ENCODE peak calls at places on chromosomes 4 and X, in nine cellular contexts. One of them, this sample, is unnamed.

GRCh38 chr4:38462659-38463058 is 201.3 kb upstream of the KLF3 start:
- DNase-seq in Calu3: no peak
- DNase-seq in neural crest cell: no peak
- DNase-seq in mammary epithelial cell: no peak
- DNase-seq in progenitor cell of endocrine pancreas: no peak
- DNase-seq in A549: no peak
- DNase-seq in upper lobe of left lung: no peak
- DNase-seq in transverse colon: peak
- DNase-seq in HFF-Myc: no peak
- DNase-seq in this sample: no peak

GRCh38 chr4:22897520-22898108 is 204.9 kb downstream of the GBA3 start:
- DNase-seq in A549: peak
- DNase-seq in progenitor cell of endocrine pancreas: peak
- DNase-seq in mammary epithelial cell: peak
- DNase-seq in upper lobe of left lung: no peak
- DNase-seq in transverse colon: peak
- DNase-seq in Calu3: peak
- DNase-seq in neural crest cell: peak
- DNase-seq in HFF-Myc: peak
- DNase-seq in this sample: peak

GRCh38 chr4:108045687-108046024 is 56.0 kb downstream of the HADH start:
- DNase-seq in Calu3: no peak
- DNase-seq in upper lobe of left lung: no peak
- DNase-seq in A549: no peak
- DNase-seq in neural crest cell: no peak
- DNase-seq in mammary epithelial cell: peak
- DNase-seq in transverse colon: no peak
- DNase-seq in progenitor cell of endocrine pancreas: no peak
- DNase-seq in HFF-Myc: no peak
- DNase-seq in this sample: no peak

GRCh38 chr4:38119663-38120374 is 159.6 kb downstream of the PTTG2 start:
- DNase-seq in upper lobe of left lung: no peak
- DNase-seq in A549: peak
- DNase-seq in neural crest cell: no peak
- DNase-seq in progenitor cell of endocrine pancreas: no peak
- DNase-seq in mammary epithelial cell: peak
- DNase-seq in transverse colon: no peak
- DNase-seq in Calu3: no peak
- DNase-seq in HFF-Myc: peak
- DNase-seq in this sample: peak

GRCh38 chr4:70515342-70516245 is 2.8 kb upstream of the AMTN start:
- DNase-seq in progenitor cell of endocrine pancreas: no peak
- DNase-seq in mammary epithelial cell: peak
- DNase-seq in neural crest cell: no peak
- DNase-seq in upper lobe of left lung: no peak
- DNase-seq in HFF-Myc: no peak
- DNase-seq in A549: peak
- DNase-seq in Calu3: no peak
- DNase-seq in transverse colon: no peak
- DNase-seq in this sample: no peak

GRCh38 chr4:137819964-137820383 is 287.7 kb upstream of the PCDH18 start:
- DNase-seq in neural crest cell: no peak
- DNase-seq in progenitor cell of endocrine pancreas: no peak
- DNase-seq in mammary epithelial cell: peak
- DNase-seq in upper lobe of left lung: no peak
- DNase-seq in transverse colon: no peak
- DNase-seq in A549: peak
- DNase-seq in Calu3: peak
- DNase-seq in HFF-Myc: peak
- DNase-seq in this sample: peak

GRCh38 chr4:96103086-96103485 is 263.2 kb downstream of the PDHA2 start:
- DNase-seq in Calu3: no peak
- DNase-seq in HFF-Myc: no peak
- DNase-seq in upper lobe of left lung: no peak
- DNase-seq in mammary epithelial cell: peak
- DNase-seq in transverse colon: no peak
- DNase-seq in progenitor cell of endocrine pancreas: no peak
- DNase-seq in A549: no peak
- DNase-seq in neural crest cell: no peak
- DNase-seq in this sample: no peak

GRCh38 chr4:25993564-25994185 is 79.7 kb downstream of the SMIM20 start:
- DNase-seq in HFF-Myc: no peak
- DNase-seq in Calu3: peak
- DNase-seq in transverse colon: peak
- DNase-seq in A549: peak
- DNase-seq in upper lobe of left lung: no peak
- DNase-seq in mammary epithelial cell: no peak
- DNase-seq in neural crest cell: peak
- DNase-seq in progenitor cell of endocrine pancreas: no peak
- DNase-seq in this sample: no peak

GRCh38 chr4:139814285-139815015 is 148.8 kb downstream of the MGST2 start:
- DNase-seq in progenitor cell of endocrine pancreas: no peak
- DNase-seq in upper lobe of left lung: no peak
- DNase-seq in mammary epithelial cell: peak
- DNase-seq in transverse colon: no peak
- DNase-seq in A549: no peak
- DNase-seq in neural crest cell: no peak
- DNase-seq in HFF-Myc: no peak
- DNase-seq in Calu3: no peak
- DNase-seq in this sample: peak

GRCh38 chr4:71604785-71605184 is 179.1 kb downstream of the GC start:
- DNase-seq in progenitor cell of endocrine pancreas: no peak
- DNase-seq in transverse colon: no peak
- DNase-seq in HFF-Myc: no peak
- DNase-seq in A549: no peak
- DNase-seq in Calu3: no peak
- DNase-seq in upper lobe of left lung: no peak
- DNase-seq in mammary epithelial cell: no peak
- DNase-seq in neural crest cell: no peak
- DNase-seq in this sample: no peak

GRCh38 chr4:98446499-98447375 is 185.6 kb downstream of the RAP1GDS1 start:
- DNase-seq in neural crest cell: no peak
- DNase-seq in Calu3: no peak
- DNase-seq in A549: no peak
- DNase-seq in upper lobe of left lung: no peak
- DNase-seq in transverse colon: peak
- DNase-seq in progenitor cell of endocrine pancreas: no peak
- DNase-seq in HFF-Myc: no peak
- DNase-seq in mammary epithelial cell: peak
- DNase-seq in this sample: no peak

GRCh38 chr4:88705805-88706518 is 8.3 kb upstream of the NAP1L5 start:
- DNase-seq in transverse colon: no peak
- DNase-seq in A549: no peak
- DNase-seq in mammary epithelial cell: peak
- DNase-seq in Calu3: no peak
- DNase-seq in neural crest cell: no peak
- DNase-seq in upper lobe of left lung: no peak
- DNase-seq in HFF-Myc: no peak
- DNase-seq in progenitor cell of endocrine pancreas: no peak
- DNase-seq in this sample: peak

DNA sequence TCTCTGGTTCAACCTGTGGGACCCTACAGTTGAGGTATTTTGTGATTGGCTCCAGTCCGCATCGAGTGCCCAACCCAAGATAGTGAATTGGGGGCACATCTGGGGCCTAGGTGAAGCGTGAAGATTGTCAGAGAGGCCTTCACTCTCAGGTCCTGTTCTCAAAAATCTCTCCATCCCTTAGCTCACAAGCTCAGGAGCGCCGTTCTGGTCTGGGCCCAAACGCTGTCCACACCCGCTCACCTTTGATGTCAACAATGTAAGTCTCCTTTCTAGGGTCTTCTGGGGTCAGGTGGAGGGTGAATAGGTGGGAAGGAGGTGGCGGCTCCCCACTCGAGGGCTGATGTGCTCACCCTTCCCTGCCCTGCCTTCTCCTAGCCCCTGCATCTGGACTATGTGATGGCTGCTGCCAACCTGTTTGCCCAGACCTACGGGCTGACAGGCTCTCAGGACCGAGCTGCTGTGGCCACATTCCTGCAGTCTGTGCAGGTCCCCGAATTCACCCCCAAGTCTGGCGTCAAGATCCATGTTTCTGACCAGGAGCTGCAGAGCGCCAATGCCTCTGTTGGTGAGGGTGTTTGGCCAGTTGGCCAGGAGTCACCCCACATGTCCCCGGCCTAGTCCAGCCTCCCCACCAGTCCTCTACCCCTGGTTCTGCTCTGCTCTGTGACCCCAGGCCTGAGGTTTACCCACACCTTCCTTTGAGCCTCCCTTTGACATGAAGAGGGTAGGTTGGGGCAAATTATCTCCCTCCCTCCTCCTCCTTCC is 7.6 kb upstream of the CDK16 start:
- DNase-seq in upper lobe of left lung: no peak
- DNase-seq in neural crest cell: no peak
- DNase-seq in A549: no peak
- DNase-seq in transverse colon: no peak
- DNase-seq in progenitor cell of endocrine pancreas: no peak
- DNase-seq in mammary epithelial cell: no peak
- DNase-seq in Calu3: no peak
- DNase-seq in HFF-Myc: no peak
- DNase-seq in this sample: no peak
- TF ChIP-seq CTCF in upper lobe of left lung: no peak
- TF ChIP-seq CTCF in neural crest cell: no peak
- TF ChIP-seq CTCF in A549: no peak
- TF ChIP-seq CTCF in transverse colon: no peak
- TF ChIP-seq CTCF in progenitor cell of endocrine pancreas: no peak
- TF ChIP-seq CTCF in mammary epithelial cell: no peak
- TF ChIP-seq CTCF in Calu3: no peak
- TF ChIP-seq CTCF in HFF-Myc: no peak
- TF ChIP-seq CTCF in this sample: no peak

GRCh38 chr4:56655209-56655626 is 25.9 kb downstream of the HOPX start:
- DNase-seq in Calu3: peak
- DNase-seq in progenitor cell of endocrine pancreas: no peak
- DNase-seq in upper lobe of left lung: no peak
- DNase-seq in transverse colon: peak
- DNase-seq in A549: no peak
- DNase-seq in HFF-Myc: no peak
- DNase-seq in neural crest cell: peak
- DNase-seq in mammary epithelial cell: no peak
- DNase-seq in this sample: no peak
- TF ChIP-seq CTCF in Calu3: no peak
- TF ChIP-seq CTCF in progenitor cell of endocrine pancreas: no peak
- TF ChIP-seq CTCF in upper lobe of left lung: no peak
- TF ChIP-seq CTCF in transverse colon: no peak
- TF ChIP-seq CTCF in A549: no peak
- TF ChIP-seq CTCF in HFF-Myc: no peak
- TF ChIP-seq CTCF in neural crest cell: no peak
- TF ChIP-seq CTCF in mammary epithelial cell: no peak
- TF ChIP-seq CTCF in this sample: no peak

DNA sequence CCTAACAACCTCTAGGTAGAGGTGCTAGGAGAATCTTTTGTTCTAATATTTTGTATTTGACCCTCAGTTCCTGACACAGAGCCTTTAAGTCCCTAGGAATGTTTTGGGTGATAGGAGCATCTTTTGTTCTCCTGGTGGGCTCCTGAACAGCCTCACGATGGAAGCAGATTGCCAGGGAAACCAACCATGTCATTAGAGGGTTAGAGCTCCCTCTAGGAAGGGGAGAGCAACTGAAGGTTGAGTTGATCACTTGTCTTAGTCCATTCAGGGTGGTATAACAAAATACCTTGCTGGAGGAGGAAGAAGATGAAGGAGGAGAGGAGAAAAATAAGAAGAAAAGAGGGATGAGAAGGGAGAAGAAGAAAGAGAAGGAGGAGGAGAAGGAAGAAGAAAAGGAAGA is 9.2 kb downstream of the VCX start:
- DNase-seq in transverse colon: no peak
- DNase-seq in HFF-Myc: no peak
- DNase-seq in upper lobe of left lung: no peak
- DNase-seq in Calu3: no peak
- DNase-seq in neural crest cell: no peak
- DNase-seq in mammary epithelial cell: no peak
- DNase-seq in A549: no peak
- DNase-seq in progenitor cell of endocrine pancreas: no peak
- DNase-seq in this sample: no peak
- TF ChIP-seq CTCF in transverse colon: no peak
- TF ChIP-seq CTCF in HFF-Myc: no peak
- TF ChIP-seq CTCF in upper lobe of left lung: no peak
- TF ChIP-seq CTCF in Calu3: no peak
- TF ChIP-seq CTCF in neural crest cell: no peak
- TF ChIP-seq CTCF in mammary epithelial cell: no peak
- TF ChIP-seq CTCF in A549: no peak
- TF ChIP-seq CTCF in progenitor cell of endocrine pancreas: no peak
- TF ChIP-seq CTCF in this sample: no peak

GRCh38 chr4:13933163-13933562 is 305.6 kb upstream of the BOD1L1 start:
- DNase-seq in A549: no peak
- DNase-seq in upper lobe of left lung: no peak
- DNase-seq in progenitor cell of endocrine pancreas: no peak
- DNase-seq in mammary epithelial cell: peak
- DNase-seq in transverse colon: no peak
- DNase-seq in Calu3: no peak
- DNase-seq in neural crest cell: no peak
- DNase-seq in HFF-Myc: no peak
- DNase-seq in this sample: peak
- TF ChIP-seq CTCF in A549: no peak
- TF ChIP-seq CTCF in upper lobe of left lung: no peak
- TF ChIP-seq CTCF in progenitor cell of endocrine pancreas: no peak
- TF ChIP-seq CTCF in mammary epithelial cell: no peak
- TF ChIP-seq CTCF in transverse colon: no peak
- TF ChIP-seq CTCF in Calu3: no peak
- TF ChIP-seq CTCF in neural crest cell: no peak
- TF ChIP-seq CTCF in HFF-Myc: no peak
- TF ChIP-seq CTCF in this sample: peak

GRCh38 chr4:163356104-163356503 is 12.4 kb downstream of the NPY5R start:
- DNase-seq in A549: no peak
- DNase-seq in transverse colon: no peak
- DNase-seq in Calu3: no peak
- DNase-seq in neural crest cell: no peak
- DNase-seq in mammary epithelial cell: no peak
- DNase-seq in upper lobe of left lung: no peak
- DNase-seq in progenitor cell of endocrine pancreas: no peak
- DNase-seq in HFF-Myc: no peak
- DNase-seq in this sample: no peak
- TF ChIP-seq CTCF in A549: no peak
- TF ChIP-seq CTCF in transverse colon: no peak
- TF ChIP-seq CTCF in Calu3: no peak
- TF ChIP-seq CTCF in neural crest cell: peak
- TF ChIP-seq CTCF in mammary epithelial cell: peak
- TF ChIP-seq CTCF in upper lobe of left lung: no peak
- TF ChIP-seq CTCF in progenitor cell of endocrine pancreas: peak
- TF ChIP-seq CTCF in HFF-Myc: no peak
- TF ChIP-seq CTCF in this sample: peak

GRCh38 chr4:76083386-76083785 is 8.9 kb downstream of the ART3 start:
- DNase-seq in transverse colon: no peak
- DNase-seq in neural crest cell: no peak
- DNase-seq in Calu3: no peak
- DNase-seq in A549: no peak
- DNase-seq in mammary epithelial cell: peak
- DNase-seq in progenitor cell of endocrine pancreas: no peak
- DNase-seq in HFF-Myc: no peak
- DNase-seq in upper lobe of left lung: no peak
- DNase-seq in this sample: no peak
- TF ChIP-seq CTCF in transverse colon: no peak
- TF ChIP-seq CTCF in neural crest cell: no peak
- TF ChIP-seq CTCF in Calu3: no peak
- TF ChIP-seq CTCF in A549: no peak
- TF ChIP-seq CTCF in mammary epithelial cell: no peak
- TF ChIP-seq CTCF in progenitor cell of endocrine pancreas: no peak
- TF ChIP-seq CTCF in HFF-Myc: no peak
- TF ChIP-seq CTCF in upper lobe of left lung: no peak
- TF ChIP-seq CTCF in this sample: no peak

GRCh38 chrX:47854474-47854873 is 17.8 kb downstream of the ZNF81 start:
- DNase-seq in HFF-Myc: no peak
- DNase-seq in neural crest cell: peak
- DNase-seq in progenitor cell of endocrine pancreas: no peak
- DNase-seq in Calu3: peak
- DNase-seq in transverse colon: peak
- DNase-seq in upper lobe of left lung: peak
- DNase-seq in A549: no peak
- DNase-seq in mammary epithelial cell: peak
- DNase-seq in this sample: no peak
- TF ChIP-seq CTCF in HFF-Myc: peak
- TF ChIP-seq CTCF in neural crest cell: peak
- TF ChIP-seq CTCF in progenitor cell of endocrine pancreas: peak
- TF ChIP-seq CTCF in Calu3: no peak
- TF ChIP-seq CTCF in transverse colon: peak
- TF ChIP-seq CTCF in upper lobe of left lung: peak
- TF ChIP-seq CTCF in A549: no peak
- TF ChIP-seq CTCF in mammary epithelial cell: peak
- TF ChIP-seq CTCF in this sample: peak